ENCODE peak calls at places on chromosomes 2 and 18, in seven cellular contexts. M is adipocyte, Y is left colon, Z is nephron progenitor cell, T is A549, F is fibroblast of gingiva, A is HTR-8/SVneo. B is an unnamed sample.

GRCh38 chr2:56741601-56742102 is 557.9 kb downstream of the CCDC85A start:
- DNase-seq in T (peak), Y (no peak), Z (no peak), A (peak), F (peak), M (peak), B (no peak)

GRCh38 chr18:26342646-26343045 is 116.4 kb downstream of the TAF4B start:
- DNase-seq in Z (no peak), M (no peak), F (no peak), A (no peak), T (no peak), Y (no peak), B (no peak)

GRCh38 chr2:191302459-191303155 is 57.4 kb downstream of the MYO1B start:
- DNase-seq in T (peak), A (no peak), M (no peak), F (no peak), Y (no peak), Z (no peak), B (no peak)

GRCh38 chr2:177289824-177290632 is 25.5 kb upstream of the NFE2L2 start:
- DNase-seq in A (no peak), Z (no peak), Y (no peak), T (no peak), M (no peak), F (no peak), B (no peak)

GRCh38 chr2:111659361-111660281 is 224.4 kb downstream of the ANAPC1 start:
- DNase-seq in T (peak), Z (no peak), F (peak), Y (peak), M (peak), A (peak), B (peak)

GRCh38 chr2:172092716-172093415 is 7.6 kb downstream of the DLX1 start:
- DNase-seq in A (no peak), Y (no peak), M (no peak), Z (no peak), T (no peak), F (no peak), B (no peak)

GRCh38 chr18:35241523-35241804 is 630 bp downstream of the ZNF397 start:
- DNase-seq in A (no peak), F (no peak), Y (no peak), T (no peak), Z (no peak), M (no peak), B (no peak)

GRCh38 chr2:2655451-2655850 is 324.4 kb upstream of the MYT1L start:
- DNase-seq in T (no peak), M (no peak), F (no peak), A (no peak), Y (no peak), Z (no peak), B (peak)

GRCh38 chr18:10840768-10841167 is 308.6 kb downstream of the PIEZO2 start:
- DNase-seq in T (no peak), F (no peak), A (no peak), M (peak), Y (no peak), Z (no peak), B (no peak)

GRCh38 chr18:59787998-59788875 is 91.0 kb upstream of the CCBE1 start:
- DNase-seq in F (peak), Z (no peak), T (peak), M (peak), Y (no peak), A (peak), B (no peak)

GRCh38 chr2:55460562-55460961 is 40.9 kb upstream of the CCDC88A start:
- DNase-seq in A (no peak), Y (no peak), T (no peak), F (peak), Z (no peak), M (peak), B (no peak)

GRCh38 chr2:105437708-105438103 is 38.9 kb upstream of the FHL2 start:
- DNase-seq in T (no peak), M (peak), A (peak), Y (no peak), Z (no peak), F (peak), B (no peak)

GRCh38 chr2:135839713-135840112 is 2.7 kb upstream of the LCT start:
- DNase-seq in F (peak), Y (no peak), M (peak), Z (no peak), A (peak), T (no peak), B (no peak)

GRCh38 chr18:26546170-26546874 is 2.0 kb downstream of the KCTD1 start:
- DNase-seq in Z (no peak), A (no peak), F (peak), T (peak), M (no peak), Y (no peak), B (no peak)

GRCh38 chr2:100017633-100018032 is 124.8 kb downstream of the AFF3 start:
- DNase-seq in M (peak), F (peak), Z (peak), T (no peak), A (no peak), Y (no peak), B (no peak)

GRCh38 chr2:37271376-37272067 is 40.1 kb downstream of the NDUFAF7 start:
- DNase-seq in F (no peak), A (no peak), M (no peak), T (no peak), Y (no peak), Z (no peak), B (no peak)

GRCh38 chr2:3730646-3731045 is 27.3 kb downstream of the DCDC2C start:
- DNase-seq in A (no peak), M (peak), Y (no peak), Z (no peak), F (no peak), T (peak), B (no peak)

GRCh38 chr2:182862003-182862402 is 4.4 kb downstream of the FRZB start:
- DNase-seq in Z (no peak), F (peak), Y (no peak), M (no peak), A (no peak), T (no peak), B (no peak)

GRCh38 chr2:156522824-156523440 is 86.8 kb downstream of the GPD2 start:
- DNase-seq in A (no peak), Y (no peak), M (no peak), T (no peak), Z (no peak), F (no peak), B (no peak)

GRCh38 chr2:3104261-3104660 is 273.4 kb downstream of the EIPR1 start:
- DNase-seq in T (no peak), Z (no peak), A (no peak), M (no peak), Y (no peak), F (no peak), B (peak)

GRCh38 chr2:44952143-44952805 is 10.8 kb downstream of the SIX3 start:
- DNase-seq in Y (no peak), Z (peak), T (peak), M (peak), F (peak), A (no peak), B (no peak)

GRCh38 chr2:14907014-14907612 is 274.6 kb downstream of the LRATD1 start:
- DNase-seq in M (no peak), F (no peak), Z (no peak), T (peak), Y (no peak), A (no peak), B (no peak)

GRCh38 chr2:45554073-45554742 is 56.9 kb downstream of the SRBD1 start:
- DNase-seq in Z (no peak), M (peak), A (no peak), F (peak), T (no peak), Y (no peak), B (no peak)

GRCh38 chr2:240624950-240625621 is at the start of gene GPR35:
- DNase-seq in Y (peak), T (peak), M (peak), F (peak), A (no peak), Z (no peak), B (peak)

GRCh38 chr2:17416891-17417391 is 101.3 kb downstream of the RAD51AP2 start:
- DNase-seq in F (no peak), Z (no peak), T (no peak), Y (no peak), M (peak), A (no peak), B (no peak)

GRCh38 chr2:60958361-60958760 is 59.2 kb upstream of the PEX13 start:
- DNase-seq in Z (no peak), M (no peak), Y (no peak), A (no peak), F (peak), T (no peak), B (no peak)

GRCh38 chr18:63216911-63217311 is 102.7 kb downstream of the BCL2 start:
- DNase-seq in Z (no peak), A (no peak), F (peak), M (peak), T (no peak), Y (no peak), B (no peak)

GRCh38 chr18:33123852-33124251 is 316.7 kb downstream of the CCDC178 start:
- DNase-seq in M (no peak), A (no peak), F (no peak), T (no peak), Z (peak), Y (no peak), B (no peak)